ENCODE peak calls at places on chromosomes 5 and 9, in nine cellular contexts. One of them, this sample, is unnamed.
A peak's percentile ranks its signal among the peaks of the same experiment; 100 is the strongest.

GRCh38 chr5:78983601-78984000 is 1.5 kb downstream of the ARSB start:
- DNase-seq in K562: no peak
- DNase-seq in spleen: no peak
- DNase-seq in fibroblast of villous mesenchyme: no peak
- DNase-seq in fibroblast of lung: no peak
- DNase-seq in left ventricle myocardium inferior: no peak
- DNase-seq in pancreas: no peak
- DNase-seq in cardiac fibroblast: no peak
- DNase-seq in prostate gland: no peak
- DNase-seq in this sample: no peak

GRCh38 chr5:109833946-109834345 is 144.2 kb downstream of the MAN2A1 start:
- DNase-seq in spleen: no peak
- DNase-seq in fibroblast of villous mesenchyme: no peak
- DNase-seq in cardiac fibroblast: no peak
- DNase-seq in K562: no peak
- DNase-seq in prostate gland: no peak
- DNase-seq in left ventricle myocardium inferior: no peak
- DNase-seq in pancreas: no peak
- DNase-seq in fibroblast of lung: peak; percentile 28
- DNase-seq in this sample: no peak

GRCh38 chr5:10518352-10518751 is 45.5 kb upstream of the ANKRD33B start:
- DNase-seq in cardiac fibroblast: peak; percentile 59
- DNase-seq in left ventricle myocardium inferior: no peak
- DNase-seq in K562: no peak
- DNase-seq in pancreas: no peak
- DNase-seq in prostate gland: no peak
- DNase-seq in fibroblast of villous mesenchyme: no peak
- DNase-seq in fibroblast of lung: peak; percentile 86
- DNase-seq in spleen: no peak
- DNase-seq in this sample: no peak

GRCh38 chr9:2228132-2228531 is 213.0 kb downstream of the SMARCA2 start:
- DNase-seq in left ventricle myocardium inferior: no peak
- DNase-seq in pancreas: no peak
- DNase-seq in prostate gland: no peak
- DNase-seq in fibroblast of villous mesenchyme: peak; percentile 28
- DNase-seq in cardiac fibroblast: peak; percentile 30
- DNase-seq in fibroblast of lung: no peak
- DNase-seq in spleen: no peak
- DNase-seq in K562: peak; percentile 11
- DNase-seq in this sample: no peak

GRCh38 chr9:27282269-27282668 is 14.7 kb downstream of the EQTN start:
- DNase-seq in cardiac fibroblast: no peak
- DNase-seq in prostate gland: no peak
- DNase-seq in K562: no peak
- DNase-seq in fibroblast of lung: no peak
- DNase-seq in pancreas: peak; percentile 23
- DNase-seq in left ventricle myocardium inferior: no peak
- DNase-seq in fibroblast of villous mesenchyme: no peak
- DNase-seq in spleen: no peak
- DNase-seq in this sample: no peak

GRCh38 chr9:36415822-36416515 is 15.9 kb upstream of the RNF38 start:
- DNase-seq in fibroblast of lung: no peak
- DNase-seq in cardiac fibroblast: no peak
- DNase-seq in pancreas: no peak
- DNase-seq in fibroblast of villous mesenchyme: no peak
- DNase-seq in spleen: no peak
- DNase-seq in prostate gland: no peak
- DNase-seq in left ventricle myocardium inferior: no peak
- DNase-seq in K562: no peak
- DNase-seq in this sample: no peak

GRCh38 chr5:54522080-54522479 is 4.5 kb downstream of the SNX18 start:
- DNase-seq in prostate gland: no peak
- DNase-seq in left ventricle myocardium inferior: no peak
- DNase-seq in K562: no peak
- DNase-seq in spleen: no peak
- DNase-seq in cardiac fibroblast: peak; percentile 20
- DNase-seq in pancreas: no peak
- DNase-seq in fibroblast of lung: peak; percentile 24
- DNase-seq in fibroblast of villous mesenchyme: no peak
- DNase-seq in this sample: no peak

GRCh38 chr9:113380869-113381378 is 4.1 kb upstream of the HDHD3 start:
- DNase-seq in prostate gland: no peak
- DNase-seq in spleen: peak; percentile 42
- DNase-seq in cardiac fibroblast: no peak
- DNase-seq in fibroblast of lung: no peak
- DNase-seq in K562: no peak
- DNase-seq in pancreas: no peak
- DNase-seq in left ventricle myocardium inferior: no peak
- DNase-seq in fibroblast of villous mesenchyme: no peak
- DNase-seq in this sample: peak; percentile 36

GRCh38 chr5:145574889-145575573 is 260.1 kb downstream of the PRELID2 start:
- DNase-seq in prostate gland: no peak
- DNase-seq in pancreas: no peak
- DNase-seq in fibroblast of villous mesenchyme: no peak
- DNase-seq in cardiac fibroblast: no peak
- DNase-seq in K562: no peak
- DNase-seq in spleen: no peak
- DNase-seq in left ventricle myocardium inferior: no peak
- DNase-seq in fibroblast of lung: peak; percentile 39
- DNase-seq in this sample: no peak

GRCh38 chr9:72211047-72211446 is 61.8 kb downstream of the GDA start:
- DNase-seq in K562: no peak
- DNase-seq in spleen: no peak
- DNase-seq in left ventricle myocardium inferior: no peak
- DNase-seq in pancreas: no peak
- DNase-seq in prostate gland: no peak
- DNase-seq in fibroblast of villous mesenchyme: no peak
- DNase-seq in fibroblast of lung: no peak
- DNase-seq in cardiac fibroblast: no peak
- DNase-seq in this sample: peak; percentile 22

GRCh38 chr5:150053231-150053626 is 33.1 kb downstream of the CSF1R start:
- DNase-seq in K562: no peak
- DNase-seq in fibroblast of lung: peak; percentile 84
- DNase-seq in left ventricle myocardium inferior: no peak
- DNase-seq in fibroblast of villous mesenchyme: peak; percentile 77
- DNase-seq in prostate gland: no peak
- DNase-seq in cardiac fibroblast: peak; percentile 83
- DNase-seq in pancreas: no peak
- DNase-seq in spleen: no peak
- DNase-seq in this sample: peak; percentile 70

GRCh38 chr5:150112211-150113046 is 26.1 kb upstream of the CSF1R start:
- DNase-seq in spleen: no peak
- DNase-seq in fibroblast of lung: peak; percentile 93
- DNase-seq in cardiac fibroblast: peak; percentile 88
- DNase-seq in left ventricle myocardium inferior: peak; percentile 52
- DNase-seq in K562: no peak
- DNase-seq in fibroblast of villous mesenchyme: peak; percentile 96
- DNase-seq in pancreas: no peak
- DNase-seq in prostate gland: no peak
- DNase-seq in this sample: peak; percentile 57

GRCh38 chr5:172319708-172320441 is 36.3 kb upstream of the UBTD2 start:
- DNase-seq in left ventricle myocardium inferior: no peak
- DNase-seq in spleen: no peak
- DNase-seq in K562: no peak
- DNase-seq in pancreas: no peak
- DNase-seq in fibroblast of lung: no peak
- DNase-seq in prostate gland: no peak
- DNase-seq in cardiac fibroblast: peak; percentile 64
- DNase-seq in fibroblast of villous mesenchyme: no peak
- DNase-seq in this sample: no peak

GRCh38 chr5:42855386-42855785 is 43.7 kb upstream of the SELENOP start:
- DNase-seq in fibroblast of lung: no peak
- DNase-seq in fibroblast of villous mesenchyme: no peak
- DNase-seq in K562: no peak
- DNase-seq in pancreas: no peak
- DNase-seq in spleen: no peak
- DNase-seq in left ventricle myocardium inferior: no peak
- DNase-seq in prostate gland: no peak
- DNase-seq in cardiac fibroblast: no peak
- DNase-seq in this sample: no peak

GRCh38 chr9:70479880-70480291 is 65.4 kb upstream of the KLF9 start:
- DNase-seq in K562: no peak
- DNase-seq in left ventricle myocardium inferior: no peak
- DNase-seq in spleen: no peak
- DNase-seq in fibroblast of lung: peak; percentile 84
- DNase-seq in cardiac fibroblast: peak; percentile 93
- DNase-seq in pancreas: no peak
- DNase-seq in fibroblast of villous mesenchyme: peak; percentile 82
- DNase-seq in prostate gland: peak; percentile 30
- DNase-seq in this sample: peak; percentile 41

DNA sequence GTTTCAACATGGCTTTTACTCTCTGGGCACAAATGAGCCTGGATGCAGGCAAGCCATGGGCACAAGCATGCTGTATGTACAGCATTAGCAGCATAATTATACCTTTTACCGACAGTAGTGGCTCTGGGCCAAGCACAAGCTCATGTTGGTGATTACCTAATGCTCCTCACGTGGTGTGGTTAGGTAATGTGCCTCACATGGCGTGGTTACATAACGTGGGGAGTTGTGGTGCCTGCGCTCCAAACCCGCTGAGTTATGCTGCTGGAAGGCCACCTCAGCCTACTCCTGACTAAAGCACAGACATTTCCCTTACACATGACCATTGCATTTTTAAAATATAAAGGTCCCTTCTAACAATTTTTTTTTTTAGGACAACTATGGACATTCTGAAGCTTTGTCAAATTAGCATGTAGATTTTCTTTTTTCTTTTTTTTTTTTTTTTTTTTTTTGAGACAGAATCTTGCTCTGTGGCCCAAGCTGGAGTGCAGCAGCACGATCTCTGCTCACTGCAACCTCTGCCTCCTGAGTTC is 794.0 kb downstream of the EFNA5 start:
- DNase-seq in prostate gland: no peak
- DNase-seq in spleen: no peak
- DNase-seq in fibroblast of lung: no peak
- DNase-seq in K562: no peak
- DNase-seq in left ventricle myocardium inferior: no peak
- DNase-seq in fibroblast of villous mesenchyme: no peak
- DNase-seq in pancreas: no peak
- DNase-seq in cardiac fibroblast: peak; percentile 5
- DNase-seq in this sample: no peak
- H3K4me3 ChIP-seq in prostate gland: no peak overlapping the region
- H3K4me3 ChIP-seq in spleen: no peak overlapping the region
- H3K4me3 ChIP-seq in fibroblast of lung: no peak overlapping the region
- H3K4me3 ChIP-seq in K562: no peak overlapping the region
- H3K4me3 ChIP-seq in left ventricle myocardium inferior: no peak overlapping the region
- H3K4me3 ChIP-seq in fibroblast of villous mesenchyme: no peak overlapping the region
- H3K4me3 ChIP-seq in pancreas: no peak overlapping the region
- H3K4me3 ChIP-seq in cardiac fibroblast: no peak overlapping the region
- H3K4me3 ChIP-seq in this sample: no peak overlapping the region

GRCh38 chr5:137607771-137608170 is 108.6 kb upstream of the SPOCK1 start:
- DNase-seq in fibroblast of villous mesenchyme: no peak
- DNase-seq in pancreas: no peak
- DNase-seq in cardiac fibroblast: no peak
- DNase-seq in left ventricle myocardium inferior: no peak
- DNase-seq in prostate gland: no peak
- DNase-seq in spleen: no peak
- DNase-seq in fibroblast of lung: no peak
- DNase-seq in K562: no peak
- DNase-seq in this sample: no peak

GRCh38 chr5:137604348-137605095 is 105.4 kb upstream of the SPOCK1 start:
- DNase-seq in prostate gland: peak; percentile 49
- DNase-seq in pancreas: no peak
- DNase-seq in fibroblast of villous mesenchyme: no peak
- DNase-seq in fibroblast of lung: no peak
- DNase-seq in K562: no peak
- DNase-seq in cardiac fibroblast: no peak
- DNase-seq in left ventricle myocardium inferior: no peak
- DNase-seq in spleen: no peak
- DNase-seq in this sample: peak; percentile 13

GRCh38 chr5:137603891-137604290 is 104.8 kb upstream of the SPOCK1 start:
- DNase-seq in pancreas: no peak
- DNase-seq in K562: no peak
- DNase-seq in left ventricle myocardium inferior: no peak
- DNase-seq in prostate gland: no peak
- DNase-seq in cardiac fibroblast: no peak
- DNase-seq in fibroblast of lung: no peak
- DNase-seq in spleen: no peak
- DNase-seq in fibroblast of villous mesenchyme: no peak
- DNase-seq in this sample: no peak

GRCh38 chr5:137606401-137606800 is 107.3 kb upstream of the SPOCK1 start:
- DNase-seq in spleen: no peak
- DNase-seq in left ventricle myocardium inferior: no peak
- DNase-seq in pancreas: no peak
- DNase-seq in fibroblast of lung: no peak
- DNase-seq in fibroblast of villous mesenchyme: no peak
- DNase-seq in K562: no peak
- DNase-seq in prostate gland: no peak
- DNase-seq in cardiac fibroblast: no peak
- DNase-seq in this sample: no peak

GRCh38 chr5:137605377-137605776 is 106.3 kb upstream of the SPOCK1 start:
- DNase-seq in fibroblast of lung: peak; percentile 35
- DNase-seq in pancreas: no peak
- DNase-seq in K562: no peak
- DNase-seq in left ventricle myocardium inferior: no peak
- DNase-seq in prostate gland: no peak
- DNase-seq in spleen: no peak
- DNase-seq in fibroblast of villous mesenchyme: peak; percentile 17
- DNase-seq in cardiac fibroblast: peak; percentile 9
- DNase-seq in this sample: peak; percentile 16
- TF ChIP-seq CTCF in fibroblast of lung: no peak
- TF ChIP-seq CTCF in pancreas: no peak
- TF ChIP-seq CTCF in K562: no peak
- TF ChIP-seq CTCF in left ventricle myocardium inferior: peak; percentile 33
- TF ChIP-seq CTCF in prostate gland: no peak
- TF ChIP-seq CTCF in spleen: no peak
- TF ChIP-seq CTCF in fibroblast of villous mesenchyme: peak; percentile 27
- TF ChIP-seq CTCF in cardiac fibroblast: peak; percentile 25
- TF ChIP-seq CTCF in this sample: no peak

DNA sequence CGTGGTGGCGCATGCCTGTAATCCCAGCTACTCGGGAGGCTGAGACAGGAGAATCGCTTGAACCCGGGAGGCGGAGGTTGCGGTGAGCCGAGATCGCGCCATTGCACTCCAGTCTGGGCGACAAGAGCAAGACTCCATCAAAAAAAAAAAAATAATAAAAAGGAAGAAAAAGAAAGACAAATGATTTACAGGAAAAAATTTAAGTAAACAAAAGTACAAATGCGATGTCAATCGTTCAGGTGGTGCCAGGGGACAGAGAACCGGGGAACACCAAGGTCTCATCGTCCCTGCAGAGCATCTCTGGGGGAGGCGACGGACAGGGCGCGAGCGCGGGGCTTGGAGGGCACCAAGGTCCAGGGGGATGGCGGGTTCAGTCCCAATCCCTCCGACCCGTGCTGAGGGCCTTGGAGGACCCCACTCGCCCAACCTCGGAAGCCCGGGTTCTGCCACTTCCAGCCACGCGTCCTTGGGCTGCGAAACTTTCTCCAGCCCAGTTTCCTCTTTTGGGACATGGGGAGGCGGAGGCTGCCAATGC is 596 bp upstream of the HNRNPAB start:
- DNase-seq in cardiac fibroblast: no peak
- DNase-seq in prostate gland: no peak
- DNase-seq in fibroblast of lung: no peak
- DNase-seq in left ventricle myocardium inferior: no peak
- DNase-seq in spleen: no peak
- DNase-seq in K562: no peak
- DNase-seq in pancreas: no peak
- DNase-seq in fibroblast of villous mesenchyme: no peak
- DNase-seq in this sample: no peak
- H3K4me3 ChIP-seq in cardiac fibroblast: peak overlapping the region; percentile 73
- H3K4me3 ChIP-seq in prostate gland: peak overlapping the region; percentile 95
- H3K4me3 ChIP-seq in fibroblast of lung: peak overlapping the region; percentile 66
- H3K4me3 ChIP-seq in left ventricle myocardium inferior: peak overlapping the region; percentile 94
- H3K4me3 ChIP-seq in spleen: peak overlapping the region; percentile 100
- H3K4me3 ChIP-seq in K562: peak overlapping the region; percentile 80
- H3K4me3 ChIP-seq in pancreas: peak overlapping the region; percentile 94
- H3K4me3 ChIP-seq in fibroblast of villous mesenchyme: peak overlapping the region; percentile 74
- H3K4me3 ChIP-seq in this sample: peak overlapping the region; percentile 71

GRCh38 chr5:9482381-9482780 is 63.5 kb downstream of the SEMA5A start:
- DNase-seq in left ventricle myocardium inferior: no peak
- DNase-seq in K562: no peak
- DNase-seq in spleen: no peak
- DNase-seq in fibroblast of villous mesenchyme: no peak
- DNase-seq in fibroblast of lung: no peak
- DNase-seq in cardiac fibroblast: no peak
- DNase-seq in pancreas: no peak
- DNase-seq in prostate gland: no peak
- DNase-seq in this sample: no peak
- TF ChIP-seq CTCF in left ventricle myocardium inferior: no peak
- TF ChIP-seq CTCF in K562: no peak
- TF ChIP-seq CTCF in spleen: no peak
- TF ChIP-seq CTCF in fibroblast of villous mesenchyme: no peak
- TF ChIP-seq CTCF in fibroblast of lung: no peak
- TF ChIP-seq CTCF in cardiac fibroblast: no peak
- TF ChIP-seq CTCF in pancreas: no peak
- TF ChIP-seq CTCF in prostate gland: no peak
- TF ChIP-seq CTCF in this sample: no peak

This sample was measured in bronchial epithelial cell.